ENCODE peak calls at places on chromosomes 3 and 15, in eight cellular contexts. One of them, this sample, is unnamed.

GRCh38 chr3:186452517-186452916 is 90.5 kb upstream of the DGKG start:
- DNase-seq in hippocampal formation: no peak
- DNase-seq in brain microvascular endothelial cell: peak
- DNase-seq in amniotic epithelial cell: peak
- DNase-seq in CD8-positive, alpha-beta T cell: no peak
- DNase-seq in Caki2: peak
- DNase-seq in HAP-1: no peak
- DNase-seq in stimulated activated CD4-positive, alpha-beta T cell treated with anti-CD3 and anti-CD28 coated beads, Interleukin-4, amount 100 ng/mL, for 48 hours: no peak
- DNase-seq in this sample: no peak

GRCh38 chr3:152123457-152123856 is 145.3 kb upstream of the MBNL1 start:
- DNase-seq in hippocampal formation: no peak
- DNase-seq in brain microvascular endothelial cell: no peak
- DNase-seq in amniotic epithelial cell: no peak
- DNase-seq in CD8-positive, alpha-beta T cell: no peak
- DNase-seq in Caki2: no peak
- DNase-seq in HAP-1: no peak
- DNase-seq in stimulated activated CD4-positive, alpha-beta T cell treated with anti-CD3 and anti-CD28 coated beads, Interleukin-4, amount 100 ng/mL, for 48 hours: no peak
- DNase-seq in this sample: no peak

GRCh38 chr3:133854264-133854663 is 41.4 kb downstream of the RAB6B start:
- DNase-seq in hippocampal formation: no peak
- DNase-seq in brain microvascular endothelial cell: no peak
- DNase-seq in amniotic epithelial cell: no peak
- DNase-seq in CD8-positive, alpha-beta T cell: no peak
- DNase-seq in Caki2: no peak
- DNase-seq in HAP-1: no peak
- DNase-seq in stimulated activated CD4-positive, alpha-beta T cell treated with anti-CD3 and anti-CD28 coated beads, Interleukin-4, amount 100 ng/mL, for 48 hours: no peak
- DNase-seq in this sample: no peak

GRCh38 chr3:35663471-35663870 is 24.1 kb downstream of the ARPP21 start:
- DNase-seq in hippocampal formation: no peak
- DNase-seq in brain microvascular endothelial cell: no peak
- DNase-seq in amniotic epithelial cell: no peak
- DNase-seq in CD8-positive, alpha-beta T cell: no peak
- DNase-seq in Caki2: no peak
- DNase-seq in HAP-1: peak
- DNase-seq in stimulated activated CD4-positive, alpha-beta T cell treated with anti-CD3 and anti-CD28 coated beads, Interleukin-4, amount 100 ng/mL, for 48 hours: no peak
- DNase-seq in this sample: no peak

GRCh38 chr3:177744873-177745646 is 547.8 kb upstream of the TBL1XR1 start:
- DNase-seq in hippocampal formation: no peak
- DNase-seq in brain microvascular endothelial cell: peak
- DNase-seq in amniotic epithelial cell: peak
- DNase-seq in CD8-positive, alpha-beta T cell: no peak
- DNase-seq in Caki2: no peak
- DNase-seq in HAP-1: no peak
- DNase-seq in stimulated activated CD4-positive, alpha-beta T cell treated with anti-CD3 and anti-CD28 coated beads, Interleukin-4, amount 100 ng/mL, for 48 hours: no peak
- DNase-seq in this sample: no peak

GRCh38 chr3:129892857-129893615 is 475 bp downstream of the TMCC1 start:
- DNase-seq in hippocampal formation: no peak
- DNase-seq in brain microvascular endothelial cell: no peak
- DNase-seq in amniotic epithelial cell: no peak
- DNase-seq in CD8-positive, alpha-beta T cell: peak
- DNase-seq in Caki2: peak
- DNase-seq in HAP-1: peak
- DNase-seq in stimulated activated CD4-positive, alpha-beta T cell treated with anti-CD3 and anti-CD28 coated beads, Interleukin-4, amount 100 ng/mL, for 48 hours: peak
- DNase-seq in this sample: peak

GRCh38 chr15:74589826-74590225 is 25.8 kb upstream of the CLK3 start:
- DNase-seq in hippocampal formation: no peak
- DNase-seq in brain microvascular endothelial cell: no peak
- DNase-seq in amniotic epithelial cell: no peak
- DNase-seq in CD8-positive, alpha-beta T cell: no peak
- DNase-seq in Caki2: no peak
- DNase-seq in HAP-1: no peak
- DNase-seq in stimulated activated CD4-positive, alpha-beta T cell treated with anti-CD3 and anti-CD28 coated beads, Interleukin-4, amount 100 ng/mL, for 48 hours: no peak
- DNase-seq in this sample: no peak

GRCh38 chr3:13882876-13883275 is 3.0 kb upstream of the WNT7A start:
- DNase-seq in hippocampal formation: no peak
- DNase-seq in brain microvascular endothelial cell: no peak
- DNase-seq in amniotic epithelial cell: no peak
- DNase-seq in CD8-positive, alpha-beta T cell: no peak
- DNase-seq in Caki2: no peak
- DNase-seq in HAP-1: no peak
- DNase-seq in stimulated activated CD4-positive, alpha-beta T cell treated with anti-CD3 and anti-CD28 coated beads, Interleukin-4, amount 100 ng/mL, for 48 hours: no peak
- DNase-seq in this sample: no peak

GRCh38 chr3:12180218-12180617 is 21.5 kb upstream of the TIMP4 start:
- DNase-seq in hippocampal formation: no peak
- DNase-seq in brain microvascular endothelial cell: peak
- DNase-seq in amniotic epithelial cell: peak
- DNase-seq in CD8-positive, alpha-beta T cell: no peak
- DNase-seq in Caki2: no peak
- DNase-seq in HAP-1: no peak
- DNase-seq in stimulated activated CD4-positive, alpha-beta T cell treated with anti-CD3 and anti-CD28 coated beads, Interleukin-4, amount 100 ng/mL, for 48 hours: no peak
- DNase-seq in this sample: no peak

GRCh38 chr15:29570121-29570930 is 251.9 kb downstream of the TJP1 start:
- DNase-seq in hippocampal formation: no peak
- DNase-seq in brain microvascular endothelial cell: no peak
- DNase-seq in amniotic epithelial cell: peak
- DNase-seq in CD8-positive, alpha-beta T cell: no peak
- DNase-seq in Caki2: peak
- DNase-seq in HAP-1: no peak
- DNase-seq in stimulated activated CD4-positive, alpha-beta T cell treated with anti-CD3 and anti-CD28 coated beads, Interleukin-4, amount 100 ng/mL, for 48 hours: no peak
- DNase-seq in this sample: no peak

GRCh38 chr3:188776447-188776846 is 395.3 kb upstream of the TPRG1 start:
- DNase-seq in hippocampal formation: no peak
- DNase-seq in brain microvascular endothelial cell: peak
- DNase-seq in amniotic epithelial cell: no peak
- DNase-seq in CD8-positive, alpha-beta T cell: no peak
- DNase-seq in Caki2: no peak
- DNase-seq in HAP-1: no peak
- DNase-seq in stimulated activated CD4-positive, alpha-beta T cell treated with anti-CD3 and anti-CD28 coated beads, Interleukin-4, amount 100 ng/mL, for 48 hours: no peak
- DNase-seq in this sample: no peak